ENCODE peak calls at places on chromosomes 11 and 22, in nine cellular contexts. L is MCF 10A; C is C1 segment of cervical spinal cord; O is HS-5; H is endothelial cell of umbilical vein; U is LoVo; J is naive thymus-derived CD4-positive, alpha-beta T cell; A is GM12892; P is stimulated activated naive CD4-positive, alpha-beta T cell. S is an unnamed sample.

GRCh38 chr11:47714554-47715081 is 551 bp downstream of the AGBL2 start:
- DNase-seq in O (no peak), H (peak), A (no peak), P (no peak), U (no peak), J (peak), L (no peak), C (no peak), S (no peak)

GRCh38 chr11:123129920-123130319 is 65.1 kb downstream of the CLMP start:
- DNase-seq in U (no peak), C (no peak), J (no peak), P (no peak), L (no peak), A (no peak), O (no peak), H (no peak), S (no peak)

GRCh38 chr22:20137113-20137512 is 5.5 kb downstream of the ZDHHC8 start:
- DNase-seq in U (no peak), C (no peak), A (no peak), J (no peak), H (no peak), P (no peak), L (no peak), O (no peak), S (no peak)

GRCh38 chr11:61700720-61701119 is 20.5 kb downstream of the DAGLA start:
- DNase-seq in U (no peak), L (no peak), A (no peak), J (no peak), P (no peak), H (no peak), O (no peak), C (no peak), S (no peak)

GRCh38 chr11:86954288-86955110 is 696 bp downstream of the FZD4 start:
- DNase-seq in H (peak), A (no peak), O (no peak), J (no peak), U (peak), P (no peak), L (peak), C (no peak), S (peak)

GRCh38 chr22:31148953-31149627 is 8.8 kb upstream of the PLA2G3 start:
- DNase-seq in C (peak), A (no peak), J (peak), H (peak), L (peak), P (no peak), U (peak), O (no peak), S (peak)

GRCh38 chr11:70473873-70474690 is 75.8 kb downstream of the CTTN start:
- DNase-seq in P (no peak), U (no peak), J (no peak), O (no peak), C (no peak), A (no peak), L (no peak), H (no peak), S (no peak)

GRCh38 chr11:113562981-113563461 is 87.8 kb upstream of the DRD2 start:
- DNase-seq in O (no peak), C (no peak), H (no peak), J (no peak), A (no peak), U (no peak), P (no peak), L (no peak), S (no peak)

GRCh38 chr11:42407379-42407778 is 904.4 kb upstream of the API5 start:
- DNase-seq in L (no peak), A (no peak), H (peak), U (no peak), J (no peak), O (no peak), P (no peak), C (peak), S (no peak)

GRCh38 chr11:12249590-12250260 is 127.6 kb upstream of the PARVA start:
- DNase-seq in L (peak), U (no peak), P (no peak), H (peak), O (no peak), A (no peak), J (no peak), C (no peak), S (peak)

GRCh38 chr11:126834149-126834548 is 166.4 kb downstream of the KIRREL3 start:
- DNase-seq in J (no peak), H (no peak), O (peak), P (no peak), U (no peak), C (no peak), A (no peak), L (no peak), S (no peak)

GRCh38 chr11:118238947-118239346 is 13.2 kb downstream of the MPZL3 start:
- DNase-seq in P (no peak), O (no peak), C (no peak), J (no peak), U (no peak), H (no peak), A (no peak), L (no peak), S (no peak)

GRCh38 chr11:12393691-12394090 is 16.3 kb downstream of the PARVA start:
- DNase-seq in P (no peak), J (no peak), L (no peak), U (no peak), H (no peak), O (no peak), C (no peak), A (no peak), S (no peak)

GRCh38 chr11:108871152-108871551 is 206.3 kb downstream of the DDX10 start:
- DNase-seq in J (peak), L (peak), O (no peak), U (no peak), C (no peak), A (no peak), P (no peak), H (peak), S (peak)

GRCh38 chr11:126469308-126469707 is 113.8 kb downstream of the ST3GAL4 start:
- DNase-seq in L (no peak), P (no peak), C (no peak), H (no peak), A (no peak), U (no peak), O (no peak), J (no peak), S (no peak)

GRCh38 chr11:64067257-64067993 is 31.7 kb downstream of the FLRT1 start:
- DNase-seq in O (no peak), U (no peak), P (no peak), L (no peak), H (no peak), J (no peak), C (no peak), A (no peak), S (no peak)

GRCh38 chr11:111913997-111914396 is 1.5 kb downstream of the HSPB2 start:
- DNase-seq in L (no peak), J (no peak), P (no peak), C (peak), U (no peak), O (no peak), A (no peak), H (peak), S (no peak)

GRCh38 chr11:119795231-119795630 is 66.2 kb upstream of the NECTIN1 start:
- DNase-seq in U (no peak), L (peak), O (peak), P (no peak), A (no peak), J (no peak), H (no peak), C (no peak), S (peak)

GRCh38 chr22:46614070-46614931 is 5.9 kb upstream of the GRAMD4 start:
- DNase-seq in H (no peak), A (peak), J (peak), U (no peak), P (peak), C (no peak), O (no peak), L (no peak), S (no peak)

GRCh38 chr11:14764213-14764898 is 120.8 kb downstream of the PDE3B start:
- DNase-seq in H (no peak), L (no peak), U (no peak), J (no peak), P (no peak), A (no peak), C (no peak), O (no peak), S (no peak)

GRCh38 chr11:95108159-95108611 is 18.5 kb downstream of the ENDOD1 start:
- DNase-seq in U (peak), P (no peak), C (peak), L (peak), A (no peak), H (peak), O (no peak), J (no peak), S (peak)

GRCh38 chr11:47234669-47235075 is 13.9 kb downstream of the ACP2 start:
- DNase-seq in O (no peak), P (peak), U (no peak), A (no peak), J (peak), H (no peak), L (no peak), C (no peak), S (no peak)

GRCh38 chr22:43922123-43922522 is 1.5 kb upstream of the PNPLA3 start:
- DNase-seq in L (no peak), H (no peak), C (no peak), J (no peak), O (no peak), U (peak), A (no peak), P (no peak), S (peak)

GRCh38 chr11:67433536-67434394 is 3.7 kb downstream of the PTPRCAP start:
- DNase-seq in L (no peak), P (no peak), O (no peak), C (no peak), H (no peak), A (no peak), J (no peak), U (no peak), S (no peak)

GRCh38 chr11:64303109-64304031 is 2.0 kb upstream of the ESRRA start:
- DNase-seq in J (no peak), L (peak), C (no peak), A (no peak), O (no peak), P (no peak), U (no peak), H (no peak), S (no peak)

GRCh38 chr22:48424201-48424627 is 1403.5 kb downstream of the BRD1 start:
- DNase-seq in P (no peak), O (no peak), A (no peak), H (no peak), C (no peak), J (no peak), U (no peak), L (no peak), S (no peak)

GRCh38 chr11:131609317-131609716 is 238.9 kb downstream of the NTM start:
- DNase-seq in H (no peak), U (no peak), O (peak), C (no peak), J (no peak), A (no peak), P (no peak), L (peak), S (no peak)

GRCh38 chr22:33844273-33844672 is 76.0 kb downstream of the LARGE1 start:
- DNase-seq in L (no peak), U (no peak), C (no peak), J (no peak), O (no peak), P (no peak), A (no peak), H (no peak), S (no peak)

GRCh38 chr11:62504158-62504973 is 42.2 kb downstream of the AHNAK start:
- DNase-seq in U (no peak), L (no peak), O (no peak), J (no peak), A (no peak), C (no peak), H (no peak), P (no peak), S (no peak)

GRCh38 chr11:86748296-86748695 is 52.0 kb upstream of the PRSS23 start:
- DNase-seq in L (no peak), U (no peak), J (no peak), H (no peak), O (no peak), A (no peak), C (no peak), P (no peak), S (no peak)

GRCh38 chr11:61020706-61021235 is 49.3 kb downstream of the CD6 start:
- DNase-seq in P (no peak), U (no peak), A (no peak), O (no peak), L (no peak), H (no peak), J (no peak), C (no peak), S (no peak)

GRCh38 chr11:44277097-44278090 is 32.5 kb downstream of the ALX4 start:
- DNase-seq in P (no peak), J (no peak), U (no peak), O (no peak), C (no peak), L (no peak), A (no peak), H (no peak), S (no peak)

GRCh38 chr11:36451045-36451444 is 59.0 kb downstream of the TRAF6 start:
- DNase-seq in P (no peak), J (no peak), H (no peak), U (no peak), A (no peak), C (no peak), O (no peak), L (no peak), S (no peak)

GRCh38 chr22:28137036-28137435 is 218.0 kb upstream of the PITPNB start:
- DNase-seq in P (no peak), O (no peak), J (no peak), A (no peak), H (no peak), L (no peak), C (no peak), U (no peak), S (no peak)